ENCODE peak calls at places on chromosome 12, in eight cellular contexts. P is stimulated activated CD8-positive, alpha-beta memory T cell treated with anti-CD3 and anti-CD28 coated beads, Interleukin-15, amount 100 ng/mL, for 1 hour; L is WTC11; W is HS-5; O is neural crest cell; N is epithelial cell of prostate; F is NCI-H82; I is activated T-helper 1 cell treated with anti-CD3 and anti-CD28 coated beads, Interleukin-12 subunit alpha, Interleukin-12 subunit beta, Interleukin-2, Interleukin-4 antibody, amounts not matched to agents 30 ng/mL and 10 ng/mL and 1 ng/mL, durations not matched to agents 14 hours and 24 hours and 36 hours. A is an unnamed sample.
A peak's percentile ranks its signal among the peaks of the same experiment; 100 is the strongest.

GRCh38 chr12:113314121-113314529 is 20.8 kb downstream of the SLC8B1 start:
- DNase-seq in W (no peak), F (no peak), I (no peak), O (no peak), P (no peak), N (no peak), L (no peak), A (no peak)

GRCh38 chr12:50621435-50622304 is 116.9 kb downstream of the DIP2B start:
- DNase-seq in I (no peak), O (no peak), L (no peak), W (no peak), P (no peak), F (no peak), N (no peak), A (no peak)

GRCh38 chr12:100741084-100741711 is 53.4 kb upstream of the ANO4 start:
- DNase-seq in O (no peak), F (peak; percentile 52), N (no peak), I (no peak), P (no peak), L (no peak), W (no peak), A (no peak)

GRCh38 chr12:49783917-49784676 is 42.7 kb downstream of the TMBIM6 start:
- DNase-seq in O (no peak), N (no peak), F (no peak), W (no peak), I (no peak), P (no peak), L (no peak), A (no peak)

GRCh38 chr12:113273053-113273725 is 51.9 kb downstream of the TPCN1 start:
- DNase-seq in F (no peak), L (no peak), I (no peak), N (no peak), O (no peak), W (no peak), P (no peak), A (no peak)

GRCh38 chr12:129001-129400 is 62.4 kb downstream of the IQSEC3 start:
- DNase-seq in I (no peak), W (no peak), N (no peak), L (no peak), F (no peak), P (no peak), O (no peak), A (no peak)

GRCh38 chr12:48296586-48297396 is 53.9 kb downstream of the ZNF641 start:
- DNase-seq in N (peak; percentile 26), L (peak; percentile 83), W (no peak), I (peak; percentile 11), F (no peak), O (peak; percentile 43), P (no peak), A (no peak)

GRCh38 chr12:26338574-26339572 is 143.5 kb downstream of the SSPN start:
- DNase-seq in P (no peak), N (peak; percentile 18), W (peak; percentile 22), O (peak; percentile 8), L (no peak), I (no peak), F (no peak), A (no peak)

GRCh38 chr12:1013618-1014489 is 22.8 kb downstream of the ERC1 start:
- DNase-seq in I (no peak), P (no peak), W (peak; percentile 56), L (no peak), O (no peak), N (peak; percentile 71), F (peak; percentile 43), A (no peak)

GRCh38 chr12:25518512-25518911 is 34.6 kb downstream of the LMNTD1 start:
- DNase-seq in W (peak; percentile 43), F (no peak), L (no peak), I (no peak), N (peak; percentile 34), P (no peak), O (no peak), A (peak; percentile 21)

GRCh38 chr12:12503384-12504078 is 59.1 kb downstream of the DUSP16 start:
- DNase-seq in O (no peak), I (no peak), L (peak; percentile 52), F (no peak), N (no peak), W (no peak), P (no peak), A (no peak)

GRCh38 chr12:58174316-58174715 is 232.9 kb downstream of the ATP23 start:
- DNase-seq in O (no peak), P (no peak), L (no peak), F (no peak), N (no peak), W (no peak), I (no peak), A (no peak)

GRCh38 chr12:53123578-53124351 is 20.5 kb downstream of the SOAT2 start:
- DNase-seq in F (no peak), P (no peak), N (no peak), O (no peak), L (no peak), I (no peak), W (peak; percentile 26), A (no peak)

GRCh38 chr12:24125280-24125679 is 175.8 kb upstream of the SOX5 start:
- DNase-seq in O (no peak), F (no peak), L (no peak), N (no peak), P (no peak), I (no peak), W (no peak), A (no peak)

GRCh38 chr12:104132351-104132956 is 5.6 kb downstream of the NFYB start:
- DNase-seq in O (no peak), I (no peak), L (no peak), W (no peak), F (peak; percentile 62), P (no peak), N (no peak), A (no peak)

GRCh38 chr12:52521581-52522266 is 1.5 kb upstream of the KRT5 start:
- DNase-seq in O (no peak), F (no peak), L (no peak), I (no peak), W (no peak), N (peak; percentile 92), P (no peak), A (no peak)